ENCODE peak calls at places on chromosomes 3 and 15, in ten cellular contexts. P is amniotic stem cell, W is SK-N-SH, Y is heart right ventricle, U is fibroblast of the conjunctiva, N is NCI-H1092, R is astrocyte of the cerebellum, H is AG08396, C is HFFc6, Q is activated T-cell treated with anti-CD3 and anti-CD28 coated beads for 4 hours. I is an unnamed sample.

GRCh38 chr3:179885950-179886349 is 150.8 kb downstream of the PEX5L start:
- DNase-seq in P (no peak), W (no peak), Y (no peak), U (no peak), N (no peak), R (no peak), H (no peak), C (no peak), Q (no peak), I (no peak)

GRCh38 chr15:61762682-61763081 is 297.6 kb downstream of the VPS13C start:
- DNase-seq in P (no peak), W (no peak), Y (no peak), U (no peak), N (no peak), R (no peak), H (no peak), C (no peak), Q (no peak), I (no peak)

GRCh38 chr15:33234019-33234418 is 39.5 kb upstream of the FMN1 start:
- DNase-seq in P (peak), W (peak), Y (no peak), U (peak), N (peak), R (peak), H (peak), C (peak), Q (no peak), I (peak)

GRCh38 chr3:9163289-9163688 is 86.2 kb downstream of the SRGAP3 start:
- DNase-seq in P (no peak), W (no peak), Y (no peak), U (no peak), N (no peak), R (no peak), H (no peak), C (no peak), Q (no peak), I (no peak)

GRCh38 chr3:8724108-8724752 is 9.4 kb upstream of the CAV3 start:
- DNase-seq in P (no peak), W (no peak), Y (no peak), U (no peak), N (no peak), R (no peak), H (no peak), C (no peak), Q (no peak), I (no peak)

GRCh38 chr15:70875001-70875782 is 17.0 kb downstream of the THAP10 start:
- DNase-seq in P (no peak), W (peak), Y (peak), U (peak), N (no peak), R (peak), H (peak), C (peak), Q (no peak), I (peak)

GRCh38 chr3:135558906-135559305 is 406.6 kb upstream of the PPP2R3A start:
- DNase-seq in P (no peak), W (no peak), Y (no peak), U (no peak), N (no peak), R (no peak), H (no peak), C (no peak), Q (no peak), I (no peak)

GRCh38 chr15:64738231-64739095 is 36.9 kb downstream of the RBPMS2 start:
- DNase-seq in P (no peak), W (no peak), Y (no peak), U (no peak), N (no peak), R (no peak), H (no peak), C (no peak), Q (no peak), I (no peak)

GRCh38 chr3:99881121-99881524 is 63.5 kb downstream of the CMSS1 start:
- DNase-seq in P (no peak), W (no peak), Y (no peak), U (peak), N (no peak), R (no peak), H (no peak), C (no peak), Q (no peak), I (no peak)

GRCh38 chr3:13890377-13891016 is 10.6 kb upstream of the WNT7A start:
- DNase-seq in P (no peak), W (no peak), Y (no peak), U (no peak), N (no peak), R (no peak), H (peak), C (no peak), Q (no peak), I (no peak)

GRCh38 chr3:190382082-190382481 is 5.9 kb upstream of the CLDN16 start:
- DNase-seq in P (peak), W (no peak), Y (no peak), U (peak), N (no peak), R (peak), H (no peak), C (peak), Q (no peak), I (no peak)

GRCh38 chr3:65793495-65794200 is 245.1 kb downstream of the MAGI1 start:
- DNase-seq in P (no peak), W (no peak), Y (no peak), U (no peak), N (no peak), R (no peak), H (no peak), C (no peak), Q (no peak), I (no peak)

GRCh38 chr3:46848271-46849097 is 14.8 kb downstream of the MYL3 start:
- DNase-seq in P (no peak), W (no peak), Y (no peak), U (peak), N (no peak), R (peak), H (peak), C (peak), Q (no peak), I (no peak)

GRCh38 chr3:119588112-119588511 is 8.8 kb downstream of the ADPRH start:
- DNase-seq in P (no peak), W (no peak), Y (peak), U (no peak), N (no peak), R (no peak), H (no peak), C (no peak), Q (no peak), I (no peak)

GRCh38 chr15:66859688-66860253 is 157.7 kb downstream of the SMAD6 start:
- DNase-seq in P (no peak), W (no peak), Y (no peak), U (no peak), N (no peak), R (no peak), H (no peak), C (no peak), Q (no peak), I (no peak)

GRCh38 chr15:88894819-88895767 is at the start of gene HAPLN3:
- DNase-seq in P (no peak), W (peak), Y (no peak), U (no peak), N (no peak), R (no peak), H (peak), C (no peak), Q (peak), I (no peak)

I was measured in midbrain.